ENCODE peak calls at places on chromosomes 3 and 15, in four cellular contexts. F is cardiac fibroblast, E is IMR-90, Q is neural crest cell. H is an unnamed sample.

GRCh38 chr3:180855364-180855763 is 57.1 kb upstream of the FXR1 start:
- DNase-seq in Q (no peak), F (peak), E (no peak), H (no peak)

GRCh38 chr3:193842029-193842782 is 249.2 kb downstream of the OPA1 start:
- DNase-seq in F (no peak), E (no peak), Q (no peak), H (no peak)

GRCh38 chr15:75043509-75044257 is 20.3 kb downstream of the PPCDC start:
- DNase-seq in E (peak), F (peak), Q (no peak), H (no peak)

GRCh38 chr15:47331796-47332480 is 385.4 kb upstream of the SEMA6D start:
- DNase-seq in E (peak), F (peak), Q (no peak), H (no peak)

GRCh38 chr3:10360478-10360877 is 39.6 kb upstream of the SEC13 start:
- DNase-seq in F (no peak), Q (no peak), E (no peak), H (no peak)

GRCh38 chr3:16728762-16729745 is 123.8 kb upstream of the DAZL start:
- DNase-seq in F (peak), E (peak), Q (no peak), H (no peak)

GRCh38 chr3:59480486-59480995 is 430.7 kb upstream of the CFAP20DC start:
- DNase-seq in Q (no peak), E (peak), F (peak), H (no peak)

GRCh38 chr3:64049136-64049535 is 25.8 kb upstream of the PSMD6 start:
- DNase-seq in Q (no peak), F (peak), E (peak), H (no peak)

GRCh38 chr3:190101320-190102117 is 19.2 kb downstream of the P3H2 start:
- DNase-seq in Q (no peak), E (peak), F (peak), H (no peak)

GRCh38 chr15:95659646-95660045 is 670.9 kb upstream of the NR2F2 start:
- DNase-seq in Q (no peak), E (no peak), F (no peak), H (no peak)

GRCh38 chr15:40763801-40764765 is at the start of gene GCHFR:
- DNase-seq in Q (peak), F (peak), E (peak), H (peak)

GRCh38 chr3:171833775-171834460 is 9.2 kb upstream of the TMEM212 start:
- DNase-seq in F (peak), Q (no peak), E (peak), H (no peak)
- TF ChIP-seq CTCF in F (peak), Q (peak), E (peak), H (peak)

GRCh38 chr3:142866841-142867631 is 21.8 kb downstream of the PCOLCE2 start:
- DNase-seq in F (peak), Q (no peak), E (no peak), H (no peak)
- TF ChIP-seq CTCF in F (peak), Q (no peak), E (no peak), H (no peak)

DNA sequence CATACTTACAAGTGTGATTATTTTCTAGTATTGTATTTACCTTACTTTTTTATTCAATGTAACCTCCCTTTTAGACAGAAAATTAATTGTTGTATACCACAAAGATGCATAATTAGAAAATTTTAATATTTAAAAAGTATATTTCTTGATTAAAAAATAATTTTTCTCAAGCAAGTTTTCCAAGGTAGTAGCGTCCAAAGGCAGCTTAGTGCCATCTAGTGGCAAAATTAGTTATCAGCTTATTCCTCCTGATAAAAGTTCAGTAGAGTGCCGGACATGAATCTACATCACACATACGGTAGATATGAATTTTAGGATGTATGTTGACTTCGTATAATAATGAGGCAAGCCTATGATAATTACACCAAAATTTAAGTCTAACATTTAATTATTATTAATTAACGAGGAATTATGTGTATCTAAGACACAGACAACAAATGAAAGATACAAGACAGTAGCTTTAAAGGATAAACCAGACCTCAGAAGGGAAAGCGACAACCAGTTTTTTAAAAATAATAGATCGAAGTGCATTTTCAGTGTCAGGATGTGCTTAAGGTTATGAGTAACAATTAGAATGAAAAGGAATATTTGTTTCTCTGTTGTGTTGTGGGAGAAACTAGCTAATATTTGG is 405.9 kb downstream of the ROBO1 start:
- DNase-seq in Q (no peak), E (peak), F (peak), H (peak)
- TF ChIP-seq CTCF in Q (peak), E (peak), F (peak), H (peak)

DNA sequence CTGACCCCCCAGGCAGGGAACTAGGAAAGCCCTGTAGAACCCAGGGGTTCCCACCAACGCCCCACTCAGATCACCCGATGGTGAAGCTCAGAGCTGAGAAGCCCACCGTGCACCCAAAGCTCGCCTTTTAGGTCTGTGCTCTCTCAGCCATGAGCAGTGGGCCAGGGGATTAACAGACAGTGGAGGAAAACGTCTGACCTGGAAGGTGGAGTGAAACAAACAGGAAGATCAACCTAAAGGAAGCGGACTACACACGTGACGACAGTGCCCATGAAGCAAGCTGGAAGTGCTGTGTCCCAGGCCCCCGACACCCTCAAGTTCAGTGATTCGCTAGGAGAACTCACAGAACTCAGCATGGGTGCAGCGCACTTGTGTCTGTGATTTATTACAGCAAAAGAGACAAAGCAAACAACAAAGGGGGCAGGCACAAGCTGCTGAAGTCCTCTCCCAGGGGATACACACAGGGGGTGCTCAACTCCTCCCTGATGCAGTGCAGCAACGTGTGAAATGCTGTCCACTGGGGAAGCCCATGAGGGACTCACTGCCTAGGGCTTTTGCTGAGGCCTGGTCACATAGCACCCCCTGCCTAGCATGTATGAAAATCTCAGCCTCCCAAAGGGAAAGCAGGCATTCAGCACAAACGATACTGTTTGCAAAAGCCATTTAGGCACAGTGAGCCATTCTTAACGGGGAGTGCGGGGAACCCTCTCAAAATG is 43.5 kb downstream of the CFAP92 start:
- DNase-seq in Q (no peak), E (peak), F (peak), H (peak)
- TF ChIP-seq CTCF in Q (no peak), E (peak), F (peak), H (no peak)

GRCh38 chr3:19348929-19349564 is 200.7 kb downstream of the KCNH8 start:
- DNase-seq in F (peak), Q (no peak), E (peak), H (peak)
- TF ChIP-seq CTCF in F (peak), Q (peak), E (peak), H (peak)

GRCh38 chr3:29850641-29851040 is 569.8 kb downstream of the RBMS3 start:
- DNase-seq in Q (no peak), E (no peak), F (no peak), H (no peak)
- TF ChIP-seq CTCF in Q (no peak), E (no peak), F (no peak), H (no peak)

DNA sequence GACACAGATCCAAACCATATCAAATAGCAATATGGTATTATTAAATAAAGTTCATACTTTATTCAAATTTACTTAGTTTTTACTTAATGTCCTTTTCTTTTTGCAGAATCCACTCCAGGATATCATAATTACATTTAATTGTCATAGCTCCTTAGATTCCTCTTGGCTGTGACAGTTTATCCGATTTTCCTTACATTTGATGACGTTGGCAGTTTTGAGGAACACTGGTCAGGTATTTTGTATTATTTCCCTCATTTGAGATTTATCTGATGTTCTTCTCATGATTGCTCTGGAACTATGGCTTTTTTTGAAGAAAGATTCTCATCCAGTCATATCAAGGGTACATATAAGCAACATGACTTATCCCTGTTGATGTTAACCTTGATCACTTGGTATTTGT is 198.3 kb upstream of the STAC start:
- DNase-seq in F (no peak), Q (no peak), E (no peak), H (no peak)
- TF ChIP-seq CTCF in F (no peak), Q (no peak), E (no peak), H (no peak)

GRCh38 chr15:62706361-62706760 is 336.2 kb upstream of the TPM1 start:
- DNase-seq in E (no peak), F (peak), Q (no peak), H (no peak)
- TF ChIP-seq CTCF in E (no peak), F (no peak), Q (no peak), H (no peak)

H was measured in nephron progenitor cell.